ENCODE peak calls at places on chromosomes 16 and 17, in eight cellular contexts. Z is kidney epithelial cell; L is activated CD4-positive, alpha-beta T cell treated with anti-CD3 and anti-CD28 coated beads for 4 hours; S is cardiac fibroblast; F is astrocyte of the cerebellum; O is AG10803; I is dermis blood vessel endothelial cell; E is activated naive CD4-positive, alpha-beta T cell treated with anti-CD3 and anti-CD28 coated beads for 36 hours. Y is an unnamed sample.

GRCh38 chr16:78524066-78524595 is 424.7 kb downstream of the WWOX start:
- DNase-seq in L (no peak), O (no peak), Z (no peak), S (no peak), I (no peak), F (no peak), E (no peak), Y (no peak)

GRCh38 chr17:73291260-73291801 is 20.5 kb downstream of the CDC42EP4 start:
- DNase-seq in F (peak), I (peak), Z (peak), S (peak), O (peak), L (no peak), E (no peak), Y (no peak)

GRCh38 chr17:52233176-52233575 is 74.7 kb upstream of the CA10 start:
- DNase-seq in S (no peak), Z (no peak), O (no peak), L (no peak), I (no peak), F (no peak), E (no peak), Y (no peak)

GRCh38 chr17:75417054-75417453 is 11.6 kb upstream of the GRB2 start:
- DNase-seq in L (no peak), O (no peak), F (no peak), I (no peak), E (no peak), S (peak), Z (no peak), Y (no peak)

GRCh38 chr17:62696726-62697490 is 69.4 kb downstream of the MRC2 start:
- DNase-seq in I (no peak), F (no peak), Z (no peak), E (no peak), S (no peak), O (peak), L (no peak), Y (no peak)

GRCh38 chr16:84115919-84116719 is 623 bp downstream of the MBTPS1 start:
- DNase-seq in F (no peak), Z (no peak), E (peak), O (peak), I (peak), S (peak), L (peak), Y (no peak)

GRCh38 chr17:67528751-67529436 is 151.8 kb downstream of the PITPNC1 start:
- DNase-seq in O (peak), Z (peak), F (peak), E (no peak), I (peak), S (peak), L (no peak), Y (no peak)

GRCh38 chr17:71922439-71922838 is 198.4 kb upstream of the SOX9 start:
- DNase-seq in O (peak), L (no peak), Z (peak), S (peak), E (no peak), I (no peak), F (peak), Y (no peak)

GRCh38 chr16:57380671-57381462 is 8.6 kb downstream of the CX3CL1 start:
- DNase-seq in Z (no peak), E (no peak), S (peak), L (no peak), F (no peak), I (peak), O (no peak), Y (no peak)

GRCh38 chr16:89113661-89114060 is 20.0 kb downstream of the ACSF3 start:
- DNase-seq in E (no peak), I (no peak), O (no peak), F (no peak), Z (no peak), S (no peak), L (no peak), Y (no peak)

GRCh38 chr17:40352779-40353394 is 11.7 kb downstream of the GJD3 start:
- DNase-seq in O (no peak), S (no peak), Z (no peak), E (no peak), L (no peak), F (no peak), I (no peak), Y (no peak)

GRCh38 chr17:44219636-44220210 is at the start of gene UBTF:
- DNase-seq in O (peak), E (peak), F (no peak), L (peak), S (peak), Z (no peak), I (peak), Y (peak)

GRCh38 chr17:2580156-2580555 is 13.3 kb upstream of the PAFAH1B1 start:
- DNase-seq in Z (no peak), E (no peak), L (no peak), F (no peak), I (no peak), S (no peak), O (no peak), Y (no peak)

GRCh38 chr16:66544358-66544757 is 5.6 kb downstream of the TK2 start:
- DNase-seq in L (no peak), S (no peak), O (no peak), I (no peak), E (no peak), F (no peak), Z (no peak), Y (no peak)

GRCh38 chr17:18043491-18043890 is 4.3 kb downstream of the GID4 start:
- DNase-seq in O (no peak), Z (no peak), L (no peak), S (peak), E (no peak), I (peak), F (no peak), Y (no peak)

GRCh38 chr17:601462-602303 is 113.0 kb downstream of the VPS53 start:
- DNase-seq in E (no peak), S (peak), F (no peak), I (peak), Z (no peak), O (no peak), L (no peak), Y (no peak)

GRCh38 chr16:65375651-65376050 is 253.8 kb upstream of the CDH11 start:
- DNase-seq in F (no peak), E (no peak), S (no peak), I (no peak), L (no peak), Z (no peak), O (no peak), Y (no peak)

GRCh38 chr17:57294629-57295501 is 38.5 kb downstream of the MSI2 start:
- DNase-seq in S (no peak), Z (no peak), F (no peak), I (peak), E (peak), L (peak), O (no peak), Y (no peak)

GRCh38 chr17:4518901-4519300 is 20.2 kb downstream of the SPNS2 start:
- DNase-seq in L (no peak), F (no peak), Z (no peak), E (no peak), S (no peak), O (no peak), I (no peak), Y (no peak)

GRCh38 chr16:57645691-57646387 is 17.4 kb downstream of the ADGRG1 start:
- DNase-seq in F (no peak), O (peak), L (no peak), I (peak), E (no peak), Z (no peak), S (peak), Y (no peak)

GRCh38 chr17:1182831-1183578 is 3.2 kb upstream of the ABR start:
- DNase-seq in F (no peak), Z (no peak), L (no peak), O (no peak), E (no peak), I (no peak), S (no peak), Y (no peak)

GRCh38 chr17:73575470-73576235 is 68.6 kb downstream of the SDK2 start:
- DNase-seq in O (no peak), Z (no peak), F (no peak), S (no peak), E (no peak), L (no peak), I (no peak), Y (no peak)

GRCh38 chr17:34720760-34721159 is 141.4 kb downstream of the TMEM132E start:
- DNase-seq in S (no peak), O (no peak), E (no peak), Z (peak), F (no peak), L (no peak), I (no peak), Y (no peak)

GRCh38 chr16:66509576-66509975 is 40.3 kb downstream of the TK2 start:
- DNase-seq in E (no peak), I (no peak), S (no peak), Z (no peak), O (no peak), F (no peak), L (no peak), Y (no peak)

GRCh38 chr16:68538880-68539701 is at the start of gene ZFP90:
- DNase-seq in O (peak), I (peak), E (peak), Z (peak), L (peak), F (peak), S (peak), Y (peak)

GRCh38 chr17:3990391-3991127 is 26.3 kb upstream of the ATP2A3 start:
- DNase-seq in O (peak), E (no peak), S (no peak), I (no peak), F (no peak), L (no peak), Z (no peak), Y (no peak)

GRCh38 chr17:28372203-28372944 is 880 bp downstream of the SARM1 start:
- DNase-seq in I (peak), L (no peak), S (peak), E (peak), F (no peak), O (peak), Z (no peak), Y (peak)

GRCh38 chr16:21100447-21100846 is 50.2 kb downstream of the DNAH3 start:
- DNase-seq in S (peak), I (peak), Z (peak), E (no peak), O (peak), L (no peak), F (peak), Y (no peak)

GRCh38 chr17:39229274-39229913 is 3.6 kb upstream of the STAC2 start:
- DNase-seq in S (peak), L (no peak), O (peak), I (peak), E (no peak), F (no peak), Z (no peak), Y (no peak)

GRCh38 chr17:35299108-35299507 is 56.2 kb downstream of the SLFN5 start:
- DNase-seq in O (peak), Z (peak), E (no peak), S (no peak), F (no peak), L (no peak), I (no peak), Y (no peak)

GRCh38 chr17:18139498-18139897 is 30.9 kb downstream of the MYO15A start:
- DNase-seq in F (no peak), Z (no peak), O (no peak), L (no peak), I (no peak), S (no peak), E (no peak), Y (no peak)

GRCh38 chr16:73956592-73957495 is 339.8 kb upstream of the PSMD7 start:
- DNase-seq in I (peak), F (peak), O (peak), L (peak), Z (peak), S (peak), E (peak), Y (no peak)

GRCh38 chr16:84819644-84820304 is at the start of gene CRISPLD2:
- DNase-seq in F (peak), S (peak), Z (no peak), E (peak), I (peak), O (peak), L (peak), Y (peak)

GRCh38 chr16:77171750-77172635 is 19.0 kb upstream of the MON1B start:
- DNase-seq in O (peak), I (peak), F (peak), Z (no peak), E (peak), L (peak), S (peak), Y (no peak)

GRCh38 chr17:67765623-67766022 is 47.9 kb downstream of the NOL11 start:
- DNase-seq in S (no peak), I (no peak), E (no peak), O (no peak), Z (no peak), F (no peak), L (no peak), Y (no peak)

GRCh38 chr17:77719806-77720205 is 238.7 kb upstream of the TNRC6C start:
- DNase-seq in S (no peak), E (no peak), L (no peak), Z (no peak), F (no peak), O (no peak), I (no peak), Y (no peak)